ENCODE peak calls at places on chromosomes 13 and 19, in nine cellular contexts. V is stomach; F is astrocyte of the cerebellum; R is cardiac fibroblast; K is brain microvascular endothelial cell; P is CD4-positive, alpha-beta T cell; Q is left ventricle myocardium inferior; S is NB4; U is mesothelial cell of epicardium. B is an unnamed sample.

GRCh38 chr19:729564-730381 is 21.0 kb downstream of the PALM start:
- DNase-seq in V (no peak), F (no peak), R (no peak), K (no peak), P (no peak), Q (no peak), S (no peak), U (no peak), B (no peak)

GRCh38 chr19:16205205-16206045 is 7.7 kb downstream of the AP1M1 start:
- DNase-seq in V (no peak), F (no peak), R (no peak), K (no peak), P (no peak), Q (peak; percentile 50), S (no peak), U (no peak), B (no peak)

GRCh38 chr19:19461671-19462622 is 53.4 kb downstream of the TSSK6 start:
- DNase-seq in V (peak; percentile 79), F (no peak), R (peak; percentile 42), K (no peak), P (no peak), Q (peak; percentile 58), S (no peak), U (no peak), B (no peak)

GRCh38 chr13:38777347-38778107 is 90.7 kb downstream of the FREM2 start:
- DNase-seq in V (no peak), F (no peak), R (no peak), K (no peak), P (no peak), Q (no peak), S (no peak), U (no peak), B (no peak)

GRCh38 chr19:46221981-46222610 is 7.4 kb upstream of the IGFL1 start:
- DNase-seq in V (peak; percentile 65), F (no peak), R (peak; percentile 84), K (peak; percentile 31), P (no peak), Q (peak; percentile 29), S (peak; percentile 37), U (no peak), B (no peak)

GRCh38 chr19:2268480-2268830 is 12.2 kb upstream of the JSRP1 start:
- DNase-seq in V (no peak), F (no peak), R (no peak), K (no peak), P (no peak), Q (no peak), S (no peak), U (no peak), B (no peak)

GRCh38 chr13:70527553-70527952 is 419.3 kb upstream of the KLHL1 start:
- DNase-seq in V (no peak), F (no peak), R (no peak), K (no peak), P (no peak), Q (no peak), S (no peak), U (no peak), B (no peak)

GRCh38 chr13:87130401-87130800 is 540.8 kb upstream of the SLITRK5 start:
- DNase-seq in V (no peak), F (no peak), R (no peak), K (no peak), P (no peak), Q (no peak), S (no peak), U (no peak), B (no peak)

GRCh38 chr13:37791699-37792098 is 77.9 kb downstream of the TRPC4 start:
- DNase-seq in V (no peak), F (no peak), R (peak; percentile 71), K (peak; percentile 24), P (no peak), Q (no peak), S (no peak), U (no peak), B (no peak)

GRCh38 chr13:80371840-80372509 is 31.0 kb upstream of the SPRY2 start:
- DNase-seq in V (no peak), F (no peak), R (no peak), K (no peak), P (no peak), Q (no peak), S (no peak), U (no peak), B (no peak)

GRCh38 chr19:44947041-44947581 is 1.3 kb downstream of the APOC2 start:
- DNase-seq in V (no peak), F (no peak), R (no peak), K (no peak), P (no peak), Q (no peak), S (peak; percentile 90), U (no peak), B (no peak)

GRCh38 chr19:48628486-48629296 is 8.5 kb downstream of the DBP start:
- DNase-seq in V (no peak), F (no peak), R (no peak), K (no peak), P (no peak), Q (no peak), S (peak; percentile 42), U (no peak), B (peak; percentile 85)

GRCh38 chr19:5484398-5485285 is 29.4 kb downstream of the ZNRF4 start:
- DNase-seq in V (peak; percentile 29), F (peak; percentile 4), R (no peak), K (no peak), P (no peak), Q (no peak), S (no peak), U (no peak), B (no peak)

GRCh38 chr19:30085394-30085793 is 143.4 kb downstream of the URI1 start:
- DNase-seq in V (no peak), F (no peak), R (no peak), K (no peak), P (no peak), Q (no peak), S (peak; percentile 3), U (no peak), B (no peak)

DNA sequence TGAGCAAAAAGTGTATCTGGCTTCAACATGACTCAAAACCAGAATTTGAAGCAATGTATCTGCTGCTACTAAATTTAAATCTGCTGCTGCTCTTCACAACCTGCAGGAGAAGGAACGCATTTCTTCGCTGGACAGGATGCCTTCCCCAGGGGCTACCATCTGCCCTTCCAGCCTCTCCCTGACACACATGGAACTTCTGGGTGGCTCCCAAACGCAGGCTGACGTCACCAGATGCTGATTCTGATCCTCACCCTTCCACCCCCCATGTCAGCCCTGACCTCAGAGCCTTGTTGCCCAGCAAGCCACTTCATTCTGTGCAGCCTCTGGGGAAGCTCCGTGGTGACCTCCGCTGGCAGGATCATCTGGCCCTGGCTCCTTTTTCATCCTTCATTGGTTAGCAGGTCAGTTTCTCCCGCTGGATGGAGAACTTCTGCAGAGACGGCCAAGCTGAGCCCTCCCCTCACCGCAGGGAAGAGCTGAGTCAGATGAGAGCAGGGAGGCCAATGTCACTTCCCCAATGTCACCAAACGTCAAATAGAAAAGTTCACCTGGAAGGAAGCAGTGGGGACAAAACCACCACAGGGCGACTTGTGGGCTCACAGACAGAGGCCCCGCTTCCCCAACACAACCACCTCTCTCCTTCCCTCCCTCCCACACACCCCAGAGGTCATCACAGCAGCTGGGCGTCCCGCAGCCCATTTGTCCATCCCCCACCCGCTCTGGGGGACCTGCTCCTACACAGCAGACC is 14.0 kb upstream of the RAB20 start:
- DNase-seq in V (peak; percentile 49), F (no peak), R (peak; percentile 43), K (peak; percentile 14), P (no peak), Q (peak; percentile 26), S (peak; percentile 88), U (no peak), B (no peak)
- TF ChIP-seq CTCF in V (no peak), F (no peak), R (no peak), K (no peak), P (no peak), Q (peak; percentile 34), S (no peak), U (no peak), B (no peak)

DNA sequence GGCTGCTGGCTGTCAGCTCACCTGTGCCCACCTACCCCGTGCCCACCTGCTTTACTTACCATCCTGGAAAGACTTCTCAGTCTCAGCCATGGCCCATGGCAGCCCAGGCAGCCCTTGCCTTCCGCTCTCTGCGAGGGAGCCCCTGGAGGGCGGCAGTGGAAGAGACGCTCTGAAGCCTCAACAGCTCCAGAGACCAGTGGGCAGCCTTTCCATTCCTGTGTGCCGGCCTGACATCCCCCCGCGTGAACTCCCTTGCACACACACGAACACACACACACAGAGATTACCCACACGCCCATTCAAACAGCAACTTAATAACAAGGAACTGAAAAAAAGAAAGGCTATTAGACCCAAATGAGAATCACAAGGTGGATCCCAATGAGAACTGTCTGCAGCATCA is 14.2 kb upstream of the RASA3 start:
- DNase-seq in V (no peak), F (no peak), R (no peak), K (no peak), P (no peak), Q (no peak), S (no peak), U (no peak), B (no peak)
- TF ChIP-seq CTCF in V (no peak), F (peak; percentile 47), R (peak; percentile 30), K (peak; percentile 57), P (peak; percentile 17), Q (no peak), S (no peak), U (no peak), B (no peak)

GRCh38 chr13:93007928-93008327 is 218.7 kb upstream of the GPC6 start:
- DNase-seq in V (no peak), F (no peak), R (no peak), K (no peak), P (no peak), Q (no peak), S (no peak), U (no peak), B (no peak)

GRCh38 chr13:93002071-93002470 is 224.5 kb upstream of the GPC6 start:
- DNase-seq in V (no peak), F (no peak), R (no peak), K (no peak), P (no peak), Q (no peak), S (no peak), U (no peak), B (no peak)

GRCh38 chr13:93003531-93003930 is 223.1 kb upstream of the GPC6 start:
- DNase-seq in V (no peak), F (no peak), R (no peak), K (no peak), P (no peak), Q (no peak), S (no peak), U (no peak), B (no peak)

GRCh38 chr13:93004919-93005318 is 221.7 kb upstream of the GPC6 start:
- DNase-seq in V (no peak), F (no peak), R (peak; percentile 32), K (peak; percentile 4), P (no peak), Q (no peak), S (peak; percentile 29), U (no peak), B (no peak)
- TF ChIP-seq CTCF in V (no peak), F (no peak), R (peak; percentile 5), K (peak; percentile 44), P (no peak), Q (no peak), S (peak; percentile 29), U (no peak), B (peak; percentile 10)

DNA sequence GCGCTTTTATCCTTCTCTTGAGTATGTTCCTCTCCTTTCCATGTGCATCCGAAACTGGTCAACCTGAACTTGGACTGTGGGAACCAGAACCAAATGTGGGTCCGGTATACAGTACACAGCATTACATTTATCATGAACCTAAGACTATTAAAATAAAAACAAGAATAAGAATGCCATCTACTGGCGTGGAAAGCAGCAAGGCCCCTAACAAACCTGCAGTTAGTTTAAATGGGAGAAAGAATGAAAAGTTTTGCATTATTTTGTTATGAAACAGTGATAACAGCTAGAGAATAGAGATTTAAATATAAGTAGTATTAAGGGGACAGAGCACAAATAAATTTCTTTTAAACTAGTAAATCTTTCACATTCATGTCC is 159.5 kb downstream of the RBM26 start:
- DNase-seq in V (no peak), F (no peak), R (no peak), K (no peak), P (no peak), Q (no peak), S (peak; percentile 27), U (no peak), B (no peak)
- TF ChIP-seq CTCF in V (no peak), F (no peak), R (no peak), K (no peak), P (no peak), Q (no peak), S (peak; percentile 5), U (no peak), B (no peak)